ENCODE peak calls at places on chromosomes 3 and 15, in seven cellular contexts. P is colonic mucosa, N is cardiac muscle cell, Q is SK-N-SH, W is hepatocyte, Z is RWPE2, S is mesendoderm. B is an unnamed sample.

GRCh38 chr3:127052121-127052561 is 69.2 kb downstream of the PLXNA1 start:
- DNase-seq in W (no peak), N (no peak), P (peak; percentile 69), S (no peak), Z (peak; percentile 34), Q (no peak), B (no peak)

GRCh38 chr15:65172531-65172930 is 12.6 kb downstream of the CLPX start:
- DNase-seq in Q (no peak), P (no peak), N (no peak), W (no peak), S (no peak), Z (no peak), B (no peak)

GRCh38 chr3:154247806-154248480 is 76.3 kb downstream of the DHX36 start:
- DNase-seq in Z (no peak), S (no peak), Q (no peak), P (no peak), W (no peak), N (no peak), B (no peak)

GRCh38 chr3:127550758-127551157 is 39.8 kb downstream of the TPRA1 start:
- DNase-seq in N (no peak), W (no peak), Z (no peak), P (no peak), Q (no peak), S (no peak), B (no peak)

GRCh38 chr3:120661106-120661962 is 20.7 kb downstream of the HGD start:
- DNase-seq in Q (peak; percentile 6), W (no peak), N (no peak), Z (no peak), P (no peak), S (no peak), B (no peak)

GRCh38 chr15:96887730-96888129 is 557.2 kb downstream of the NR2F2 start:
- DNase-seq in S (no peak), N (no peak), W (no peak), Q (no peak), P (no peak), Z (no peak), B (no peak)

GRCh38 chr3:155302476-155302875 is 9.0 kb upstream of the STRIT1 start:
- DNase-seq in W (no peak), Q (no peak), S (no peak), N (no peak), Z (no peak), P (no peak), B (peak; percentile 50)

GRCh38 chr3:168884353-168884903 is 779.1 kb downstream of the MECOM start:
- DNase-seq in N (peak; percentile 18), Z (peak; percentile 68), P (peak; percentile 58), S (no peak), W (peak; percentile 63), Q (no peak), B (no peak)

GRCh38 chr3:72043212-72044133 is 258.5 kb upstream of the PROK2 start:
- DNase-seq in S (no peak), P (no peak), W (no peak), Z (no peak), N (no peak), Q (no peak), B (no peak)

GRCh38 chr3:54918516-54918915 is 9.3 kb downstream of the LRTM1 start:
- DNase-seq in S (no peak), Q (no peak), W (no peak), P (no peak), N (no peak), Z (no peak), B (no peak)

GRCh38 chr15:73273181-73274002 is 95.4 kb downstream of the HCN4 start:
- DNase-seq in N (peak; percentile 73), W (peak; percentile 77), Z (no peak), S (peak; percentile 73), Q (peak; percentile 71), P (peak; percentile 56), B (peak; percentile 59)

GRCh38 chr3:69425249-69425648 is 39.4 kb upstream of the FRMD4B start:
- DNase-seq in Z (no peak), N (peak; percentile 44), Q (peak; percentile 29), S (peak; percentile 54), W (peak; percentile 49), P (peak; percentile 32), B (no peak)

GRCh38 chr3:138281561-138281960 is 48.1 kb downstream of the NME9 start:
- DNase-seq in Q (no peak), Z (no peak), S (no peak), N (no peak), W (no peak), P (no peak), B (no peak)

GRCh38 chr3:14451844-14452533 is 49.6 kb downstream of the SLC6A6 start:
- DNase-seq in W (peak; percentile 82), P (peak; percentile 55), Q (no peak), N (no peak), S (peak; percentile 42), Z (no peak), B (peak; percentile 87)

GRCh38 chr3:170467007-170467406 is 48.3 kb downstream of the CLDN11 start:
- DNase-seq in S (no peak), Q (no peak), Z (no peak), N (no peak), P (no peak), W (no peak), B (no peak)

GRCh38 chr3:171225698-171226097 is 199.2 kb upstream of the SLC2A2 start:
- DNase-seq in Z (no peak), N (no peak), Q (no peak), P (no peak), W (no peak), S (no peak), B (no peak)

GRCh38 chr3:57659810-57660439 is 33.0 kb downstream of the DENND6A start:
- DNase-seq in Q (no peak), S (peak; percentile 41), W (no peak), N (no peak), Z (no peak), P (no peak), B (no peak)

GRCh38 chr15:34651962-34652725 is 68.7 kb upstream of the GOLGA8B start:
- DNase-seq in N (no peak), S (no peak), Z (no peak), W (no peak), Q (no peak), P (no peak), B (no peak)

GRCh38 chr3:49864505-49864904 is 5.2 kb downstream of the CAMKV start:
- DNase-seq in Q (no peak), S (no peak), W (no peak), N (no peak), P (no peak), Z (no peak), B (no peak)

GRCh38 chr3:33578325-33579180 is 138.3 kb upstream of the UBP1 start:
- DNase-seq in Q (no peak), S (peak; percentile 33), P (no peak), W (peak; percentile 12), Z (no peak), N (no peak), B (peak; percentile 48)

GRCh38 chr3:52830535-52831258 is at the start of gene ITIH4:
- DNase-seq in Q (no peak), S (no peak), P (no peak), W (no peak), N (no peak), Z (no peak), B (no peak)

GRCh38 chr3:48402281-48402732 is 27.6 kb downstream of the PLXNB1 start:
- DNase-seq in N (no peak), Q (peak; percentile 18), S (no peak), Z (peak; percentile 95), P (peak; percentile 50), W (no peak), B (peak; percentile 65)

GRCh38 chr15:87576486-87577176 is 679.9 kb downstream of the NTRK3 start:
- DNase-seq in P (no peak), Z (no peak), W (no peak), N (no peak), S (peak; percentile 54), Q (no peak), B (no peak)

GRCh38 chr3:109195812-109196211 is 59.3 kb downstream of the C3orf85 start:
- DNase-seq in S (peak; percentile 57), Q (no peak), W (no peak), Z (no peak), P (no peak), N (no peak), B (no peak)

GRCh38 chr3:196159952-196160804 is 51.0 kb downstream of the ZDHHC19 start:
- DNase-seq in S (no peak), Z (no peak), N (no peak), W (peak; percentile 48), P (peak; percentile 69), Q (no peak), B (peak; percentile 6)

GRCh38 chr3:138686771-138687221 is 78.2 kb downstream of the FAIM start:
- DNase-seq in Z (no peak), Q (no peak), N (peak; percentile 37), W (peak; percentile 21), S (no peak), P (no peak), B (no peak)

GRCh38 chr3:30007668-30008067 is 598.7 kb upstream of the TGFBR2 start:
- DNase-seq in N (no peak), Q (no peak), P (no peak), Z (no peak), W (no peak), S (peak; percentile 15), B (no peak)

GRCh38 chr3:76345878-76346277 is 560.5 kb upstream of the ZNF717 start:
- DNase-seq in S (no peak), W (no peak), P (no peak), N (no peak), Z (no peak), Q (no peak), B (no peak)

GRCh38 chr15:98599911-98600685 is 48.2 kb upstream of the IGF1R start:
- DNase-seq in N (no peak), Q (no peak), S (peak; percentile 47), Z (no peak), P (peak; percentile 59), W (peak; percentile 45), B (peak; percentile 55)

GRCh38 chr3:158470944-158471638 is 99.9 kb upstream of the MLF1 start:
- DNase-seq in N (no peak), P (no peak), W (peak; percentile 6), S (no peak), Z (no peak), Q (no peak), B (peak; percentile 5)
- H3K27ac ChIP-seq in N (no peak overlapping the region), P (no peak overlapping the region), W (peak overlapping the region; percentile 65), S (no peak overlapping the region), Z (no peak overlapping the region), Q (peak overlapping the region; percentile 77), B (no peak overlapping the region)

GRCh38 chr15:26449296-26449695 is 323.6 kb downstream of the GABRB3 start:
- DNase-seq in N (no peak), Q (no peak), P (no peak), Z (no peak), W (no peak), S (peak; percentile 97), B (no peak)
- H3K4me1 ChIP-seq in N (no peaks in the 10 kb centered on the region), Q (no peaks in the 10 kb centered on the region), P (no peaks in the 10 kb centered on the region), Z (peaks cover 10% of the 10 kb centered on the region), W (no peaks in the 10 kb centered on the region), S (peaks cover 3% of the 10 kb centered on the region), B (no peaks in the 10 kb centered on the region)

GRCh38 chr3:73571238-73571741 is 53.5 kb downstream of the PDZRN3 start:
- DNase-seq in Z (no peak), P (no peak), Q (no peak), S (peak; percentile 87), N (peak; percentile 55), W (no peak), B (no peak)
- H3K4me3 ChIP-seq in Z (no peak overlapping the region), P (no peak overlapping the region), Q (no peak overlapping the region), S (no peak overlapping the region), N (no peak overlapping the region), W (no peak overlapping the region), B (no peak overlapping the region)

DNA sequence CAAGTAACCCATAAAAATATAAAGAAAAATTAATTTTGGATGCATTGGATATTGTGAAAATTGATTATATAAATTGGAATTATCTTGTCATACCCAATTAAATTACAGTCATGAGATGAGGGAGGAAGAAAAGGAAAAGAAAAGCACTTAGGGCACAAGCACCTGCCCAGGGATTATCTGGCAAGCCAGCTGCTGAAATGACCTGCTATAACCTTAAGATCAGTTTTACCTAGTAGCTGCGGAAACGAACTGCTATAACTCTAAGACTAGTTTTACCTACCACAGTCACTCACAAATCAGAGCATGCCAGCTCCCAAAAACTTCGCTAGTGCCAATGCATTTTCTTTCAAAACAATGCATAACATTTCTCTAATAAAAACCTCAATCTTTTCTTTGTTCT is 26.2 kb downstream of the LRRFIP2 start:
- DNase-seq in Z (no peak), Q (no peak), P (no peak), N (no peak), S (no peak), W (no peak), B (no peak)
- H3K27ac ChIP-seq in Z (no peak overlapping the region), Q (no peak overlapping the region), P (no peak overlapping the region), N (no peak overlapping the region), S (no peak overlapping the region), W (no peak overlapping the region), B (no peak overlapping the region)

B was measured in SJSA1.